ENCODE peak calls at places on chromosomes 1 and 21, in ten cellular contexts. P is HepG2, R is GM12892, J is endothelial cell of umbilical vein, M is ovary, G is lower leg skin, E is A549, F is stomach, Z is tibial nerve, T is K562. H is an unnamed sample.

GRCh38 chr1:16981269-16981849 is 939 bp upstream of the MFAP2 start:
- DNase-seq in M (peak; percentile 34), F (no peak), G (no peak), P (no peak), J (no peak), Z (no peak), E (no peak), T (no peak), R (no peak), H (no peak)

GRCh38 chr21:41251961-41252642 is 64.5 kb upstream of the FAM3B start:
- DNase-seq in F (no peak), M (no peak), R (no peak), E (no peak), J (no peak), Z (no peak), T (no peak), P (no peak), G (no peak), H (no peak)

GRCh38 chr21:18252686-18253085 is 8.1 kb downstream of the CHODL start:
- DNase-seq in F (no peak), R (no peak), P (no peak), G (no peak), T (no peak), Z (no peak), M (no peak), E (no peak), J (no peak), H (no peak)

GRCh38 chr1:225470691-225471452 is 43.0 kb upstream of the LBR start:
- DNase-seq in F (no peak), G (peak; percentile 11), J (no peak), Z (peak; percentile 6), M (no peak), P (no peak), T (no peak), R (no peak), E (no peak), H (no peak)

GRCh38 chr1:52862666-52863458 is 20.3 kb downstream of the ZYG11A start:
- DNase-seq in G (no peak), R (no peak), M (no peak), Z (no peak), F (no peak), J (no peak), T (no peak), E (no peak), P (peak; percentile 24), H (no peak)

GRCh38 chr1:205396972-205397616 is 24.8 kb downstream of the LEMD1 start:
- DNase-seq in P (peak; percentile 64), M (no peak), J (peak; percentile 35), Z (no peak), G (no peak), E (peak; percentile 67), F (no peak), T (peak; percentile 70), R (no peak), H (peak; percentile 19)

GRCh38 chr1:97488505-97488904 is 432.3 kb downstream of the DPYD start:
- DNase-seq in F (no peak), Z (no peak), M (no peak), J (no peak), R (no peak), P (no peak), G (no peak), T (no peak), E (peak; percentile 4), H (no peak)

GRCh38 chr1:46665983-46666382 is 2.2 kb downstream of the ATPAF1 start:
- DNase-seq in R (no peak), E (no peak), P (no peak), M (no peak), T (no peak), J (no peak), Z (no peak), F (no peak), G (no peak), H (no peak)

GRCh38 chr1:199273837-199274379 is 635.1 kb downstream of the PTPRC start:
- DNase-seq in T (no peak), F (peak; percentile 62), R (no peak), G (no peak), Z (no peak), J (peak; percentile 40), E (no peak), M (no peak), P (no peak), H (no peak)

GRCh38 chr1:167297222-167298214 is 76.8 kb downstream of the POU2F1 start:
- DNase-seq in F (peak; percentile 49), E (peak; percentile 33), P (peak; percentile 91), Z (no peak), G (peak; percentile 32), J (peak; percentile 52), T (no peak), M (no peak), R (no peak), H (peak; percentile 59)

GRCh38 chr1:208177656-208178055 is 66.5 kb downstream of the PLXNA2 start:
- DNase-seq in F (peak; percentile 51), E (no peak), J (no peak), Z (no peak), M (no peak), R (peak; percentile 19), P (no peak), T (no peak), G (no peak), H (peak; percentile 79)

GRCh38 chr21:41665766-41666595 is 100.9 kb downstream of the RIPK4 start:
- DNase-seq in E (no peak), J (no peak), T (no peak), M (peak; percentile 25), P (no peak), G (no peak), F (no peak), R (no peak), Z (no peak), H (no peak)

GRCh38 chr1:110209715-110210603 is at the start of gene KCNC4:
- DNase-seq in Z (peak; percentile 65), E (peak; percentile 81), M (peak; percentile 87), G (peak; percentile 85), F (peak; percentile 88), J (peak; percentile 81), P (peak; percentile 53), T (peak; percentile 95), R (peak; percentile 88), H (peak; percentile 93)

GRCh38 chr1:149845416-149845815 is 54.0 kb upstream of the BOLA1 start:
- DNase-seq in G (peak; percentile 12), F (no peak), R (no peak), P (no peak), E (no peak), Z (no peak), T (no peak), M (no peak), J (no peak), H (no peak)

GRCh38 chr1:149846042-149846441 is 53.3 kb upstream of the BOLA1 start:
- DNase-seq in G (no peak), E (no peak), J (no peak), R (no peak), P (no peak), Z (no peak), T (no peak), M (no peak), F (no peak), H (no peak)

GRCh38 chr1:149844096-149844495 is 55.3 kb upstream of the BOLA1 start:
- DNase-seq in E (peak; percentile 55), M (no peak), F (no peak), G (peak; percentile 14), R (no peak), T (peak; percentile 10), J (no peak), P (peak; percentile 43), Z (no peak), H (no peak)

GRCh38 chr1:149844650-149845255 is 54.6 kb upstream of the BOLA1 start:
- DNase-seq in M (no peak), F (no peak), E (no peak), T (no peak), R (no peak), P (no peak), J (no peak), G (no peak), Z (no peak), H (no peak)

GRCh38 chr1:149843302-149844041 is 55.9 kb upstream of the BOLA1 start:
- DNase-seq in F (no peak), J (peak; percentile 46), G (peak; percentile 12), T (no peak), Z (no peak), E (no peak), P (peak; percentile 23), M (no peak), R (no peak), H (no peak)
- TF ChIP-seq POLR2A in F (no peak), J (peak; percentile 20), G (no peak), T (peak; percentile 69), Z (no peak), E (no peak), P (no peak), M (no peak), R (peak; percentile 25), H (peak; percentile 41)

GRCh38 chr1:172144445-172145060 is 275.9 kb upstream of the C1orf105 start:
- DNase-seq in J (peak; percentile 76), F (peak; percentile 39), Z (peak; percentile 72), G (peak; percentile 85), E (no peak), R (no peak), T (no peak), M (peak; percentile 84), P (no peak), H (peak; percentile 61)
- TF ChIP-seq POLR2A in J (no peak), F (peak; percentile 14), Z (peak; percentile 9), G (no peak), E (no peak), R (no peak), T (no peak), M (peak; percentile 86), P (no peak), H (peak; percentile 67)

DNA sequence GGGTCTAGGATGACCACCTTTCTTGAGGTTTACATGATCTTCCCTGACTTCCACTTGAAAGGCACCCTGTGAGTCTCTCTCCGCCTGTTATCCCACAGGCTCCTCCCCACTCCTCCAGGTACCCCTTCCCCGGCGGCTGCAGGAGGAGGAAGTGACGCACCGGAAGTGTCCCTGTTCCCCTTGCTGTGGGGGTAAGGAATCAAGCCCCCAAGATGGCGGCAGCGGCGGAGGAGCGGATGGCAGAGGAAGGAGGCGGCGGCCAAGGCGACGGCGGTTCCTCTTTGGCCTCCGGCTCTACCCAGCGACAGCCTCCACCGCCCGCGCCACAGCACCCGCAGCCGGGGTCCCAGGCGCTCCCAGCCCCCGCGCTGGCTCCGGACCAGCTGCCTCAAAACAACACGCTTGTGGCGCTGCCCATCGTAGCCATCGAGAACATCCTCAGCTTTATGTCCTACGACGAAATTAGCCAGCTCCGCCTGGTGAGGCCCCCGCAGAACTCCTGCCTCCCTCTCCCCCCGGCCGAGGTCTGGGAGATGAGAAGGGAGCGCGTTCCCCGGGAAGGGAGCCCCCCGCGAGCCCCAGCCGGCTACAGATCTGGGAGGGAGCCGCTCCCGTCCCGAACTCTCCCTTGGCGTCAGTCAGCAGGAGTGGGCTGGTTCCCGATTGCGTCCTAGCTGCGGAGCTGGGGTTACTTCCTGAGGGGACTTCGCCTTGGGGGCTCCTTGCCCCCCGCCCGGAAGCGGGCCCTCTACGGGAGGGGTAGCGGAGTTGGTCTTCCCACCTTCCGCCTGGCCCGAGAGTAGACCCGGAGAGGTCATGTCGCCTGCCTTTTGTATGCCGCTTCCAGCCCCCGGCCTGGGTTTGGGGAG is at the start of gene FBXO28:
- DNase-seq in F (peak; percentile 97), T (peak; percentile 97), G (peak; percentile 94), P (peak; percentile 91), M (peak; percentile 95), E (peak; percentile 96), J (peak; percentile 92), Z (peak; percentile 84), R (peak; percentile 82), H (peak; percentile 95)
- TF ChIP-seq POLR2A in F (no peak), T (peak; percentile 98), G (no peak), P (peak; percentile 94), M (peak; percentile 91), E (peak; percentile 97), J (peak; percentile 95), Z (peak; percentile 73), R (peak; percentile 97), H (peak; percentile 89)

GRCh38 chr21:45097827-45098387 is 23.5 kb downstream of the ADARB1 start:
- DNase-seq in F (no peak), G (no peak), J (no peak), P (no peak), T (no peak), M (no peak), Z (no peak), E (no peak), R (no peak), H (no peak)
- TF ChIP-seq POLR2A in F (no peak), G (no peak), J (no peak), P (no peak), T (no peak), M (no peak), Z (no peak), E (no peak), R (no peak), H (no peak)